ENCODE peak calls at places on chromosome 9, in nine cellular contexts. X is heart left ventricle, S is endothelial cell, U is IMR-90, B is Calu3, V is PC-9, Q is ascending aorta, I is fibroblast of villous mesenchyme, L is left ventricle myocardium inferior. D is an unnamed sample.

GRCh38 chr9:109033941-109034700 is 20.8 kb upstream of the CTNNAL1 start:
- DNase-seq in L (no peak), I (no peak), V (peak), U (no peak), Q (no peak), B (no peak), S (no peak), X (no peak), D (no peak)

GRCh38 chr9:105515811-105516413 is 42.0 kb upstream of the FKTN start:
- DNase-seq in B (no peak), L (no peak), X (no peak), V (no peak), S (peak), I (no peak), Q (no peak), U (no peak), D (no peak)

GRCh38 chr9:137772281-137772873 is 105.2 kb upstream of the CACNA1B start:
- DNase-seq in S (peak), B (no peak), U (no peak), X (no peak), I (no peak), V (no peak), L (no peak), Q (no peak), D (no peak)

GRCh38 chr9:36382484-36382883 is 17.6 kb downstream of the RNF38 start:
- DNase-seq in S (no peak), I (peak), Q (no peak), X (no peak), V (no peak), L (no peak), U (peak), B (no peak), D (no peak)

GRCh38 chr9:6498982-6499381 is 86.0 kb downstream of the UHRF2 start:
- DNase-seq in U (peak), V (no peak), L (no peak), X (no peak), Q (no peak), S (no peak), I (peak), B (no peak), D (no peak)

GRCh38 chr9:89418882-89419641 is 78.9 kb downstream of the SEMA4D start:
- DNase-seq in S (no peak), X (no peak), Q (no peak), B (no peak), V (no peak), I (no peak), U (no peak), L (no peak), D (peak)

GRCh38 chr9:127144670-127145458 is 22.4 kb upstream of the ANGPTL2 start:
- DNase-seq in U (no peak), X (peak), S (no peak), L (peak), V (no peak), Q (no peak), I (peak), B (no peak), D (no peak)

GRCh38 chr9:35517136-35517535 is 27.2 kb downstream of the RUSC2 start:
- DNase-seq in Q (no peak), U (peak), X (no peak), S (no peak), I (no peak), L (no peak), B (no peak), V (no peak), D (no peak)

GRCh38 chr9:23621166-23621565 is 204.9 kb downstream of the ELAVL2 start:
- DNase-seq in L (no peak), Q (no peak), V (peak), B (no peak), S (no peak), U (no peak), X (no peak), I (no peak), D (no peak)

GRCh38 chr9:31799953-31800609 is 584.4 kb upstream of the ACO1 start:
- DNase-seq in V (peak), I (peak), B (no peak), Q (no peak), X (no peak), S (peak), L (no peak), U (no peak), D (no peak)

GRCh38 chr9:127526655-127527559 is 75.6 kb downstream of the LRSAM1 start:
- DNase-seq in B (no peak), S (no peak), I (no peak), U (no peak), L (no peak), X (no peak), Q (no peak), V (no peak), D (no peak)

DNA sequence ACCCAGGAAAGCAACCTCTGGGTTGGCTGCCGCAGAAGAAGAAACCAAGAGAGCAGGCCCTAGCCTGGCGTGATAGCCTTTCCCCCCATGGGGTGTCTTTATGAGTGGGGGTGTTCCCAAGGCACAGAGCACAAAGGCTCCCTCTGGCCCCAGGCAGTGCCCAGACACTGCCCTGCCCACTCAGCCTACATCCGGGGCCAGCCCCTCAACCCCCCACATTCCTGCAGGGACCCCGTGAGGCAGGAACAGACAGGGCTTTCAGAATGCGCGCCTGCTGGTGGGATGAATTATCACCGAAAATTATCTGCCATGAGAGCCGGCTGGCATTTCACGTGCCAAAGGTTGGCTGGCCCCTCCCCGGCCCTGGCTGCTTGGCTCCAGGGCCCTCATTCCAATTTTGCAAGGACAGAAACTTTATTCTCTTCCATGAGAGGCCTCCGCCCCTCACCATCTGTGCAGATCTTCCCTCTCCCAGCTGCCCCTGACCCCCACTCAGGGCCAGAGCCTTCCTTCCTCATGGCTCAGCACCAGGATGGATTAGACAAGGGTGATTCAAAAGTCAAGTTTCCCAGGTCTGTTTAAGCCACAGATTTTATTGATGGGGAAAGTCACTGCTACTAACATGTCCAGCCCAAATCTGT is 32.5 kb upstream of the WDR38 start:
- DNase-seq in U (no peak), X (no peak), B (no peak), L (no peak), Q (no peak), I (peak), V (no peak), S (no peak), D (no peak)
- TF ChIP-seq CTCF in U (no peak), X (no peak), B (no peak), L (peak), Q (no peak), I (no peak), V (no peak), S (no peak), D (no peak)

DNA sequence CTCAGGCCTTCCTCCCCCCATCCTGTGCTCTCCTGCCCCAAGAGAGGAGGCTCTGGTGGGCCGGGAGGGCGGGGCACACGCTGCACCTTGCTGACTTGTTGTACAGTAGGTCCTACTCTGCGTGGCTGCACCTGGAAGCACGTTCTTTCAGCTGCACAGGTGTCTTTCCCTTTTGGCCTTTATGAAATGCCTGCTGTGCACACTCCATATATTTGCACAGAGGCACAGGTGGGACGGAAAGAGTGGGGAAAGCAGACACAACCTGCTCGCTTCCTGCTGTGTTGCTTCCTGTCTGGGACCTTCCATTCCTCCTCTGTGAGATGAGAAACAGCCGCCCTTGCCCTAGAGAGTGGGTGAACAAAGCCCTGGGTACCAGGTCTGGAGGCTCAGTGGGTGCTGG is 4.8 kb downstream of the USP20 start:
- DNase-seq in B (no peak), U (no peak), V (no peak), S (no peak), L (no peak), X (no peak), I (no peak), Q (no peak), D (no peak)
- TF ChIP-seq CTCF in B (no peak), U (no peak), V (no peak), S (no peak), L (no peak), X (no peak), I (no peak), Q (no peak), D (no peak)

GRCh38 chr9:69546265-69546664 is 125.9 kb downstream of the APBA1 start:
- DNase-seq in V (no peak), X (no peak), B (peak), Q (no peak), U (peak), L (no peak), S (peak), I (peak), D (no peak)
- TF ChIP-seq CTCF in V (peak), X (peak), B (peak), Q (no peak), U (peak), L (peak), S (peak), I (peak), D (no peak)

GRCh38 chr9:9299134-9299533 is 1313.7 kb downstream of the PTPRD start:
- DNase-seq in S (no peak), Q (no peak), L (no peak), I (no peak), X (no peak), B (no peak), U (no peak), V (no peak), D (no peak)
- TF ChIP-seq CTCF in S (no peak), Q (no peak), L (no peak), I (no peak), X (no peak), B (no peak), U (no peak), V (no peak), D (no peak)

GRCh38 chr9:2120926-2121689 is 106.0 kb downstream of the SMARCA2 start:
- DNase-seq in S (no peak), I (peak), V (no peak), X (no peak), L (no peak), B (peak), U (peak), Q (no peak), D (no peak)
- TF ChIP-seq CTCF in S (no peak), I (peak), V (peak), X (peak), L (peak), B (no peak), U (peak), Q (peak), D (no peak)

DNA sequence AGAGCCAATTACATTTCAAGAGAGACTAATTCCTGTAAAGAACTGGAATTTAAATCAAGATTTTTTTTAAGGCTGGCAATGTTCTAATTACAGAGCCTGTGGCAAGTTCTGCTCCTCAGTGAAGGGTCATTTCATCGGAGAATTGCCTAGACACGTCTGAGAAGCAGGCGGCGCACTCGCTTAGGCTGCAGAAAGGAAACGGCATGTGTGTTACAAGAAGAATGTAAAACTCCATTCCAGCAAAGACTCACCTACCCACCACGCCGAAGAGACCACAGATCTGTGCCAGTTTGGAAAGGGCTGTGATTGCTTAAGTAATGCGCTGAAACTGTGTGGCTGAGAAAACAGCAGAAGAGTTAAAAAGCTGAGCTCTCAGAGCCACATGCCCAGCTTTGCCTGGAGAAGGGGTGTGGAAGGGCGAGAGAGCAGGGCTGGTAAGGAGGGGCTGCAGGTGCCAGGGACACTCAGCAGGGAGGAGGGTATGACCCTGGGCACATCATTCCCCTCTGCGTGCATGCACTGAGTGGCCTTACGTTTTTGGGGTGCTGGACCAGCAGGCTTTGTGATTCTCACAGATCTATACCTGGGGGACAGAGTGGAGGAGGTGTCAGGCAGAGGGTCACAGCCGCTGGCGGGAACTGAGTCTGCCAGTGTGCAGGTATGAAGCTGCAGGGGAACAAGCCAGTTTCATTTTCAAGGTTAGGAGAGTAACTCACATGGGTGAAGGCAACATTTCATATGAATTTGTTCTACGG is 17.8 kb upstream of the SLC25A51 start:
- DNase-seq in X (no peak), V (no peak), I (no peak), Q (no peak), B (no peak), U (no peak), L (no peak), S (no peak), D (no peak)
- TF ChIP-seq CTCF in X (no peak), V (no peak), I (no peak), Q (peak), B (no peak), U (no peak), L (no peak), S (no peak), D (no peak)

GRCh38 chr9:115849679-115850412 is 303.7 kb upstream of the PAPPA start:
- DNase-seq in L (no peak), V (no peak), U (peak), X (no peak), I (peak), S (no peak), Q (no peak), B (no peak), D (no peak)
- TF ChIP-seq CTCF in L (no peak), V (no peak), U (no peak), X (no peak), I (no peak), S (no peak), Q (no peak), B (no peak), D (no peak)

GRCh38 chr9:129678844-129679243 is 13.4 kb downstream of the PRRX2 start:
- DNase-seq in S (no peak), B (no peak), L (no peak), V (no peak), I (no peak), U (no peak), Q (no peak), X (no peak), D (no peak)

GRCh38 chr9:129676970-129677369 is 11.5 kb downstream of the PRRX2 start:
- DNase-seq in Q (no peak), L (no peak), V (no peak), I (no peak), S (no peak), B (no peak), U (no peak), X (no peak), D (no peak)

GRCh38 chr9:129681924-129682323 is 16.5 kb downstream of the PRRX2 start:
- DNase-seq in V (no peak), X (no peak), U (no peak), Q (no peak), L (no peak), B (no peak), S (no peak), I (no peak), D (no peak)

GRCh38 chr9:129677456-129677855 is 12.0 kb downstream of the PRRX2 start:
- DNase-seq in U (no peak), I (no peak), L (no peak), Q (no peak), V (no peak), S (no peak), B (no peak), X (no peak), D (no peak)

GRCh38 chr9:129679537-129679936 is 14.1 kb downstream of the PRRX2 start:
- DNase-seq in V (no peak), Q (no peak), S (no peak), I (no peak), B (no peak), U (no peak), X (no peak), L (no peak), D (no peak)
- TF ChIP-seq CTCF in V (no peak), Q (no peak), S (no peak), I (no peak), B (no peak), U (no peak), X (no peak), L (no peak), D (no peak)

GRCh38 chr9:110455860-110456259 is 118.2 kb upstream of the TXNDC8 start:
- DNase-seq in V (no peak), I (no peak), Q (no peak), X (no peak), U (no peak), L (no peak), S (no peak), B (no peak), D (no peak)

GRCh38 chr9:110457245-110457644 is 119.6 kb upstream of the TXNDC8 start:
- DNase-seq in U (no peak), L (no peak), V (no peak), S (no peak), Q (no peak), I (no peak), X (no peak), B (no peak), D (no peak)

DNA sequence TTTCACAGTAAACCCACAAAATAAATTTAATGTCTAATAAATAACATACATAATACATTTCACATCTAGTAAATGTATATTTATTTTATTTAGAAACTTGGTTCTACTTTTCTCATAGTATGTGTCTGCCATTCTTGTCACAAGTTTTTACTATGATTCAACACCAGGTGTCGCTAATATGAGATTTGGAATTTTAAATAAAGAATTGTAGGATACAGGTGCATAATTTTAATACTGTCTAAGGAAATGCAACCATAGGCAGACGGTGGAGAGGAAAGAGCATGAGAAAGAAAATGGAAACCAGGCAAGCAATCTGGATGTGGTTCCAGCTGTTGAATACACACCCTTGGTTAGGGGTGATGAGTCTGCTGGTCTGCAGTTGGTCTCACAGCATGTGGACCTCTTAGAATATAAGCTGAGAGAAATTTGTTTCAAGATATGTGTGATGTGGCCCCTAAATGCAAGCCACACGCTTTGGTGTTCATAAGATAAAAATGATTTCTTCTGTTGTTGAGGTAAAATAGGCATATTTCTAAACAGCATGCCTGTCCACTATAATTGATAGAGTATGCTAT is 114.7 kb upstream of the TXNDC8 start:
- DNase-seq in S (no peak), X (no peak), I (no peak), Q (no peak), L (no peak), B (no peak), V (no peak), U (peak), D (no peak)
- TF ChIP-seq CTCF in S (peak), X (peak), I (peak), Q (peak), L (peak), B (no peak), V (peak), U (peak), D (peak)

GRCh38 chr9:132857601-132858342 is 20.3 kb downstream of the AK8 start:
- DNase-seq in I (no peak), S (no peak), Q (no peak), X (no peak), L (peak), U (peak), B (no peak), V (no peak), D (no peak)
- TF ChIP-seq CTCF in I (peak), S (no peak), Q (no peak), X (no peak), L (peak), U (peak), B (no peak), V (no peak), D (no peak)